ENCODE peak calls at places on chromosomes 6 and 20, in nine cellular contexts. M, P, T, Z, J, N, L, H and W are unnamed samples.

GRCh38 chr6:41430875-41431274 is 95.5 kb downstream of the NCR2 start:
- DNase-seq in M (no peak), P (peak), T (no peak), Z (no peak), J (no peak), N (no peak), L (no peak), H (no peak), W (peak)

GRCh38 chr20:36825374-36826104 is 50.4 kb upstream of the TLDC2 start:
- DNase-seq in M (no peak), P (no peak), T (no peak), Z (no peak), J (peak), N (no peak), L (no peak), H (no peak), W (no peak)

GRCh38 chr20:37627060-37627766 is 66.6 kb upstream of the CTNNBL1 start:
- DNase-seq in M (peak), P (peak), T (no peak), Z (no peak), J (peak), N (peak), L (no peak), H (peak), W (peak)

GRCh38 chr20:50710492-50711063 is 19.2 kb upstream of the RIPOR3 start:
- DNase-seq in M (no peak), P (peak), T (no peak), Z (no peak), J (no peak), N (no peak), L (no peak), H (no peak), W (no peak)

GRCh38 chr6:31186052-31186734 is 15.7 kb upstream of the POU5F1 start:
- DNase-seq in M (no peak), P (peak), T (no peak), Z (peak), J (no peak), N (peak), L (no peak), H (no peak), W (peak)

GRCh38 chr6:16078064-16078463 is 50.8 kb upstream of the MYLIP start:
- DNase-seq in M (no peak), P (no peak), T (no peak), Z (no peak), J (no peak), N (no peak), L (no peak), H (no peak), W (no peak)

GRCh38 chr20:6029538-6029937 is 24.3 kb downstream of the LRRN4 start:
- DNase-seq in M (no peak), P (no peak), T (no peak), Z (no peak), J (no peak), N (no peak), L (no peak), H (no peak), W (no peak)

GRCh38 chr20:51563597-51564332 is 21.2 kb upstream of the NFATC2 start:
- DNase-seq in M (no peak), P (peak), T (no peak), Z (peak), J (peak), N (peak), L (peak), H (peak), W (peak)

GRCh38 chr6:148720371-148720770 is 26.5 kb upstream of the UST start:
- DNase-seq in M (no peak), P (peak), T (no peak), Z (no peak), J (no peak), N (no peak), L (no peak), H (no peak), W (no peak)

GRCh38 chr6:19697744-19698290 is 139.4 kb upstream of the ID4 start:
- DNase-seq in M (no peak), P (peak), T (no peak), Z (no peak), J (no peak), N (no peak), L (no peak), H (no peak), W (no peak)

GRCh38 chr6:41162687-41163418 is at the start of gene TREM2:
- DNase-seq in M (no peak), P (no peak), T (no peak), Z (no peak), J (no peak), N (no peak), L (no peak), H (no peak), W (no peak)

GRCh38 chr6:166597711-166598440 is 11.4 kb upstream of the RAMACL start:
- DNase-seq in M (no peak), P (no peak), T (no peak), Z (no peak), J (no peak), N (no peak), L (no peak), H (no peak), W (no peak)
- H3K27ac ChIP-seq in M (no peak), P (peak), T (no peak), Z (peak), J (peak), N (peak), L (no peak), H (no peak), W (peak)

DNA sequence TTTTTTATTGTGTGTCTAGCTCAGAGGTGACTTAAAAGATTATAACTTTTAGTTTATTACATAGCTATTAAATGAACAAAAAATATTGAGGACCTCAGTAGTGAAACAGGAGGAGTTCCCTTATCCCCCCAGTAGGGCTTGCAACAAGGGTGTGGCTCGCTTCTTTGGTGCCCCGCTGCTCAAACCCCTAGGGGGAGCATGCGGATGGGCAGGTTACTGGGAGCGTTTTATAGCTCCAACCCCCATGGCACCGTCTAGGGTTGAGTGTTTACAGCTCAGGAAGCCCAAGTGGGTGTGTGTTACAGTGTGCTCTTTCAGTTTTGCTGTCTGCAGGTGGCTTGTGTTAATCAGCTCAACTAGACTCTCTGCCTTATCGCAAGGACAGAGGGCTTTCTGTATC is 1513.7 kb downstream of the GRIK2 start:
- DNase-seq in M (no peak), P (no peak), T (no peak), Z (no peak), J (no peak), N (no peak), L (no peak), H (no peak), W (no peak)
- TF ChIP-seq CTCF in M (no peak), P (no peak), T (no peak), Z (no peak), J (no peak), N (no peak), L (no peak), H (no peak), W (no peak)

GRCh38 chr20:14384411-14384810 is 47.0 kb upstream of the FLRT3 start:
- DNase-seq in M (no peak), P (no peak), T (no peak), Z (no peak), J (no peak), N (no peak), L (no peak), H (no peak), W (no peak)
- H3K27ac ChIP-seq in M (no peak), P (no peak), T (no peak), Z (no peak), J (no peak), N (no peak), L (no peak), H (no peak), W (no peak)

GRCh38 chr6:166465671-166466087 is 82.9 kb upstream of the MPC1 start:
- DNase-seq in M (no peak), P (peak), T (no peak), Z (peak), J (no peak), N (peak), L (peak), H (peak), W (peak)
- TF ChIP-seq CTCF in M (no peak), P (peak), T (no peak), Z (peak), J (no peak), N (peak), L (no peak), H (peak), W (no peak)

GRCh38 chr6:157196391-157196790 is 126.9 kb downstream of the TMEM242 start:
- DNase-seq in M (no peak), P (no peak), T (no peak), Z (no peak), J (no peak), N (no peak), L (no peak), H (no peak), W (no peak)

GRCh38 chr6:157193443-157193996 is 129.8 kb downstream of the TMEM242 start:
- DNase-seq in M (no peak), P (no peak), T (no peak), Z (no peak), J (no peak), N (no peak), L (no peak), H (no peak), W (no peak)

GRCh38 chr6:157198425-157199279 is 124.7 kb downstream of the TMEM242 start:
- DNase-seq in M (no peak), P (no peak), T (no peak), Z (peak), J (no peak), N (peak), L (no peak), H (no peak), W (peak)

GRCh38 chr6:157194110-157194509 is 129.2 kb downstream of the TMEM242 start:
- DNase-seq in M (no peak), P (no peak), T (no peak), Z (no peak), J (no peak), N (no peak), L (no peak), H (no peak), W (no peak)

DNA sequence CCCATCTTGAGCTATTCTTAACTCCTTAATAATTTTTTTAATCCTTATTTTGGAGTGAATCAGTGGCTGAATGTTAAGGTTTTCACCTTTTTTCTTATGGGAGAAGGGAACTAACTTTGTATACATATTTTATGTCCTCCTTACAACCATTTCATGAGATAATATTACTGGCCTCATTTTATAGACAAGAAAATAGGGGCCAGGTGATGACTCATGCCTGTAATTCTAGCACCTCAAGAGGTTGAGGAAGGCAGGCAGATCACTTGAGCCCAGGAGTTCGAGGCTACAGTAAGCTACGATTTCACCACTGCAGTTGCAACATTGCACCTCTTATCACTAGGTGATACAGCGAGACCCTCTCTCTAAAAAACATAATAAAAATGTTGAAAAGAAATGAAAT is 128.7 kb downstream of the TMEM242 start:
- DNase-seq in M (no peak), P (peak), T (no peak), Z (no peak), J (no peak), N (no peak), L (no peak), H (no peak), W (no peak)
- H3K27ac ChIP-seq in M (no peak), P (no peak), T (no peak), Z (no peak), J (no peak), N (no peak), L (no peak), H (no peak), W (peak)

GRCh38 chr6:125302840-125303511 is 1.2 kb upstream of the HDDC2 start:
- DNase-seq in M (no peak), P (no peak), T (no peak), Z (no peak), J (no peak), N (no peak), L (no peak), H (peak), W (no peak)

GRCh38 chr6:125306756-125307149 is 5.0 kb upstream of the HDDC2 start:
- DNase-seq in M (no peak), P (no peak), T (no peak), Z (no peak), J (no peak), N (no peak), L (no peak), H (no peak), W (no peak)

GRCh38 chr6:125303512-125303854 is 1.7 kb upstream of the HDDC2 start:
- DNase-seq in M (no peak), P (no peak), T (no peak), Z (no peak), J (no peak), N (no peak), L (no peak), H (no peak), W (no peak)

GRCh38 chr6:125307150-125307838 is 5.5 kb upstream of the HDDC2 start:
- DNase-seq in M (no peak), P (peak), T (no peak), Z (no peak), J (no peak), N (no peak), L (no peak), H (peak), W (no peak)

GRCh38 chr6:125304970-125305369 is 3.2 kb upstream of the HDDC2 start:
- DNase-seq in M (no peak), P (no peak), T (no peak), Z (no peak), J (no peak), N (no peak), L (no peak), H (no peak), W (no peak)
- TF ChIP-seq CTCF in M (no peak), P (no peak), T (no peak), Z (no peak), J (no peak), N (no peak), L (no peak), H (no peak), W (no peak)

DNA sequence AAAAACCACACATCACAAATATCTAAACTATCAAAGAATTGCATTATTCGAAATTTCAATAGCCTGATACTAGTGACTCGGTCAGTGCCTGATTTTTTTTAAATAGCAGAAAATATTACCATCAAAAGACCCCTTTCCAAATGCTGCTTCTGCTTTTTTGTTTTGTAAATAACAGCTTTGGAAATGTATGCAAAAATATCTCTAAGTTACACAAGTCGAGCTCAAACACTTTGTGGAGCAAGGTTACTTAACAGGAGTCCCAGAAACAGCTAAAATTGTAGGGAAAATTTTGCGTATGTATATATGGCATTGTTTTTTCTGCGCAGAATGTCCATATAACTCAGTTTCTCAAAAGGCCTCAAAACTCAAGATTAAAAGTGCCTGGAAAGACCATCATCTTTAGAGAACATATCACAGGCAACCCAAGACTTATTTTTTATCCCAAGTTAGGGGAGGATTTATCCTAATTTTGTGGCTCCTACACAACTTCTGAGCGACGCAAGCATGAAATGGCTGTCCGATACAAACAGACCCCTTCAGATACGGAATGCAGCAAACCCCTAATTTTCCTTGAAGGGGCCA is 1.4 kb downstream of the CEP85L start:
- DNase-seq in M (no peak), P (no peak), T (no peak), Z (no peak), J (no peak), N (no peak), L (no peak), H (no peak), W (no peak)
- H3K27ac ChIP-seq in M (peak), P (peak), T (peak), Z (peak), J (peak), N (peak), L (peak), H (peak), W (peak)

GRCh38 chr20:31494131-31494530 is 19.0 kb downstream of the REM1 start:
- DNase-seq in M (no peak), P (peak), T (no peak), Z (no peak), J (no peak), N (no peak), L (peak), H (peak), W (no peak)
- TF ChIP-seq CTCF in M (no peak), P (peak), T (no peak), Z (no peak), J (peak), N (peak), L (peak), H (peak), W (no peak)